ENCODE peak calls at places on chromosomes 3 and 15, in six cellular contexts. V is prostate gland; N is HFFc6; E is non-pigmented ciliary epithelial cell; D is substantia nigra; Z is activated CD4-positive, alpha-beta T cell treated with anti-CD3 and anti-CD28 coated beads, Interleukin-2, amount 10 ng/mL, durations not matched to agents 7 days and 5 days. Y is an unnamed sample.

GRCh38 chr15:39479916-39480315 is 101.0 kb upstream of the THBS1 start:
- DNase-seq in V (no peak), N (no peak), E (no peak), D (no peak), Z (no peak), Y (no peak)

GRCh38 chr3:52401551-52401950 is 43.4 kb downstream of the SEMA3G start:
- DNase-seq in V (no peak), N (no peak), E (no peak), D (no peak), Z (no peak), Y (no peak)

GRCh38 chr3:40324621-40325020 is 15.1 kb downstream of the EIF1B start:
- DNase-seq in V (no peak), N (no peak), E (no peak), D (no peak), Z (no peak), Y (no peak)

GRCh38 chr15:46059921-46060565 is 425.2 kb downstream of the SQOR start:
- DNase-seq in V (no peak), N (no peak), E (no peak), D (no peak), Z (no peak), Y (no peak)

GRCh38 chr15:38216763-38217162 is 35.9 kb upstream of the SPRED1 start:
- DNase-seq in V (peak), N (no peak), E (no peak), D (no peak), Z (no peak), Y (no peak)

GRCh38 chr3:31265646-31266423 is 266.9 kb upstream of the STT3B start:
- DNase-seq in V (no peak), N (no peak), E (no peak), D (no peak), Z (no peak), Y (no peak)

GRCh38 chr15:74780983-74781672 is 752 bp upstream of the CSK start:
- DNase-seq in V (no peak), N (peak), E (no peak), D (no peak), Z (peak), Y (no peak)

GRCh38 chr3:71994203-71994602 is 209.3 kb upstream of the PROK2 start:
- DNase-seq in V (no peak), N (no peak), E (no peak), D (no peak), Z (no peak), Y (no peak)

GRCh38 chr3:101303089-101303731 is 17.2 kb downstream of the IMPG2 start:
- DNase-seq in V (no peak), N (no peak), E (no peak), D (no peak), Z (no peak), Y (no peak)

GRCh38 chr3:125212096-125212508 is 446 bp downstream of the SLC12A8 start:
- DNase-seq in V (peak), N (no peak), E (no peak), D (no peak), Z (no peak), Y (no peak)

GRCh38 chr3:62186967-62187366 is 186.4 kb downstream of the FEZF2 start:
- DNase-seq in V (no peak), N (no peak), E (no peak), D (no peak), Z (no peak), Y (peak)

GRCh38 chr3:10465161-10465560 is 40.2 kb downstream of the ATP2B2 start:
- DNase-seq in V (no peak), N (no peak), E (no peak), D (no peak), Z (no peak), Y (no peak)

GRCh38 chr15:58770519-58770856 is 614 bp upstream of the MINDY2 start:
- DNase-seq in V (no peak), N (peak), E (peak), D (no peak), Z (peak), Y (peak)